ENCODE peak calls at places on chromosomes 6 and 20, in five cellular contexts. K is aorta, R is cardiac muscle cell, G is neuronal stem cell, J is mesendoderm. B is an unnamed sample.

GRCh38 chr6:17278289-17279061 is 2.7 kb upstream of the RBM24 start:
- DNase-seq in K (no peak), J (no peak), G (no peak), R (no peak), B (no peak)

GRCh38 chr6:151087861-151088598 is 151.7 kb upstream of the AKAP12 start:
- DNase-seq in J (no peak), K (no peak), R (peak), G (no peak), B (no peak)

GRCh38 chr6:45679631-45680030 is 301.9 kb upstream of the SUPT3H start:
- DNase-seq in R (no peak), J (no peak), G (no peak), K (no peak), B (no peak)

GRCh38 chr6:100160913-100161312 is 166.9 kb upstream of the MCHR2 start:
- DNase-seq in R (no peak), G (no peak), J (peak), K (no peak), B (no peak)

GRCh38 chr6:43103253-43103876 is 27.3 kb downstream of the PTK7 start:
- DNase-seq in R (no peak), K (no peak), G (no peak), J (peak), B (no peak)

GRCh38 chr6:9516207-9516606 is 898.7 kb downstream of the TFAP2A start:
- DNase-seq in G (peak), K (no peak), R (peak), J (peak), B (no peak)

GRCh38 chr20:3082306-3082951 is 2.1 kb downstream of the AVP start:
- DNase-seq in J (no peak), K (no peak), R (peak), G (no peak), B (no peak)

GRCh38 chr6:43698584-43699349 is 11.2 kb upstream of the MRPS18A start:
- DNase-seq in K (peak), R (peak), J (peak), G (no peak), B (no peak)

GRCh38 chr20:52192296-52193007 is 873 bp upstream of the ZFP64 start:
- DNase-seq in J (peak), R (peak), G (peak), K (peak), B (no peak)

GRCh38 chr6:155030148-155030720 is 35.1 kb downstream of the TIAM2 start:
- DNase-seq in J (no peak), K (no peak), R (no peak), G (no peak), B (no peak)

GRCh38 chr20:25213566-25214415 is 18.3 kb downstream of the ENTPD6 start:
- DNase-seq in R (no peak), G (no peak), J (no peak), K (no peak), B (no peak)

GRCh38 chr6:139983555-139984276 is 609.3 kb upstream of the CITED2 start:
- DNase-seq in J (no peak), R (no peak), G (no peak), K (no peak), B (no peak)

GRCh38 chr20:54070187-54070987 is at the start of gene BCAS1:
- DNase-seq in K (no peak), R (no peak), J (no peak), G (no peak), B (no peak)

GRCh38 chr20:1810572-1810925 is 84.7 kb upstream of the SIRPA start:
- DNase-seq in J (no peak), K (no peak), R (no peak), G (no peak), B (no peak)

GRCh38 chr6:35727206-35727934 is 9.5 kb upstream of the ARMC12 start:
- DNase-seq in J (peak), K (peak), G (no peak), R (peak), B (peak)

GRCh38 chr6:108312604-108313003 is 17.8 kb downstream of the AFG1L start:
- DNase-seq in R (no peak), G (no peak), K (no peak), J (no peak), B (no peak)

GRCh38 chr20:59455392-59456341 is 148.7 kb upstream of the PHACTR3 start:
- DNase-seq in K (peak), J (peak), R (peak), G (peak), B (no peak)

GRCh38 chr6:158769696-158770446 is 49.3 kb downstream of the EZR start:
- DNase-seq in R (no peak), J (peak), G (no peak), K (no peak), B (no peak)

GRCh38 chr6:47403801-47404200 is 73.8 kb upstream of the CD2AP start:
- DNase-seq in R (no peak), K (no peak), G (no peak), J (no peak), B (no peak)

GRCh38 chr6:14620522-14620921 is 502.9 kb downstream of the CD83 start:
- DNase-seq in G (peak), R (no peak), J (no peak), K (no peak), B (no peak)

GRCh38 chr6:42450314-42451145 is 1.2 kb downstream of the TRERF1 start:
- DNase-seq in K (peak), J (peak), R (peak), G (no peak), B (no peak)

GRCh38 chr6:139473239-139473701 is 98.8 kb upstream of the CITED2 start:
- DNase-seq in K (no peak), J (peak), G (no peak), R (no peak), B (peak)

GRCh38 chr20:20658123-20658522 is 54.3 kb downstream of the RALGAPA2 start:
- DNase-seq in K (no peak), R (no peak), J (no peak), G (no peak), B (no peak)

GRCh38 chr6:130965657-130966056 is 97.4 kb downstream of the EPB41L2 start:
- DNase-seq in G (no peak), J (no peak), K (no peak), R (no peak), B (no peak)

GRCh38 chr6:18415671-18416340 is 28.7 kb downstream of the RNF144B start:
- DNase-seq in G (no peak), R (no peak), K (no peak), J (no peak), B (no peak)

DNA sequence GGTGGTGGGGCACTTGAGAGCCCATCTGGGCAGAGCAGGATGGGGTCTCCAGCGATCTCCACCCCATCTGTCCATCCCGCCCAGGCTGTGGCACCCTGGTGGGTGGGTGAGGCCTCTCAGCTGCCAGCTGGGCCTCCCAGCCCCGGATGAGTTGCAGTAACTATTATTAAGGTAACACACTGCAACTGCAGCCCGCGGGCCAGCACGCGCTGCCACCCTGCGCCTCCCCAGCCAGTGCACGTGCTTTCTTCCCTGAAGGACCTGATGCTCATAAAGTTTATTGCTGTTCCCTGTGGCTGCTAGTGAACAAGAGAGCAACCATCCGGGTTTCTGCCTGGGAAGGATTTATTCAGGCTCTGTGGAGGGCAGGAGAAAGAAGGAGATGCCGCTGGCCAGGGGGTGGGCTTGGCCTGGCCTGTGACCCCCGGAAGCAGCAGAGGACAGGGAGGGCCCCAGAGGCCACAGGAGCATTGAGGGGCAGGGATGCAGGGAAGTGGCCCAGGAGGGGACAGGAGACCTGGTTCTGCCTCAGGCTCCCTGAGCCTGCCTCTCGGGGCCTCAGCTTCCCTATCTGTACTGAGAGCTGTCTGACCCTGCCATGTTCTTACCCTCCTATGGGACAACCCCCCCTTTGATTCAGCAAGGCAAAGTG is 1.7 kb downstream of the IP6K3 start:
- DNase-seq in J (no peak), K (no peak), G (no peak), R (no peak), B (no peak)
- H3K4me3 ChIP-seq in J (no peak), K (no peak), G (no peak), R (no peak), B (peak)

GRCh38 chr6:52724406-52725121 is 38.7 kb downstream of the GSTA2 start:
- DNase-seq in J (peak), R (peak), G (peak), K (peak), B (peak)
- H3K4me3 ChIP-seq in J (no peak), R (no peak), G (peak), K (no peak), B (no peak)

DNA sequence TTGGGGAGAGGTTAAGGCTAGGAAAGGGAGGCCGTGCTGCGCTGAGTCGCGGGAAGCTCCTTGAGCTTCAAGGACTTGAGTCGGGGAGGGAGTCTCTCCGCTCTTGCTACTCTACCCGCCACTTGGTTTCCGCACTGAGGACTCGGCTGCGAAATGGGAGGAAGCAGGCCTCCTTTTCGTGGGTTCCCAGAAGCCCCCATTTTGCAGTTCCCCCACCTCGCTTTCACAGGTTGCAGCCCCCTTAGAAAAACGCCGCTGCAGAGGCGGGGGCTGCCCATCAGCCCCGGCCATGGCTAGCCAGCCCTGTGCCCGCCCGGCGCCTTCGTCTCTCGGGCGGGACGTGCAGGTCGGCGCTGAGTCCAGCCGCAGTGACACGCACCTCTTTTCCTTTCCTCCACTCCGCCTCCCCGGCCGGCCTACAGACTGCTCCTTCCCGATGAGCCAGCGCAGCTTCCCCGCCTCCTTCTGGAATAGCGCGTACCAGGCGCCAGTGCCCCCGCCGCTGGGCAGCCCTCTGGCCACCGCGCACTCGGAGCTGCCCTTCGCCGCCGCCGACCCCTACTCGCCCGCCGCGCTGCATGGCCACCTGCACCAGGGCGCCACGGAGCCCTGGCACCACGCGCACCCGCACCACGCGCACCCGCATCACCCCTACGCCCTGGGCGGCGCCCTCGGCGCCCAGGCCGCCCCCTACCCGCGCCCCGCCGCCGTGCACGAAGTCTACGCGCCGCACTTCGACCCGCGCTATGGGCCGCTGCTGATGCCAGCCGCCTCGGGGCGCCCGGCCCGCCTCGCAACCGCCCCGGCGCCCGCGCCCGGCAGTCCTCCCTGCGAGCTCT is 5.0 kb downstream of the VGLL2 start:
- DNase-seq in R (peak), J (peak), G (no peak), K (peak), B (no peak)
- H3K4me3 ChIP-seq in R (peak), J (peak), G (peak), K (no peak), B (peak)

DNA sequence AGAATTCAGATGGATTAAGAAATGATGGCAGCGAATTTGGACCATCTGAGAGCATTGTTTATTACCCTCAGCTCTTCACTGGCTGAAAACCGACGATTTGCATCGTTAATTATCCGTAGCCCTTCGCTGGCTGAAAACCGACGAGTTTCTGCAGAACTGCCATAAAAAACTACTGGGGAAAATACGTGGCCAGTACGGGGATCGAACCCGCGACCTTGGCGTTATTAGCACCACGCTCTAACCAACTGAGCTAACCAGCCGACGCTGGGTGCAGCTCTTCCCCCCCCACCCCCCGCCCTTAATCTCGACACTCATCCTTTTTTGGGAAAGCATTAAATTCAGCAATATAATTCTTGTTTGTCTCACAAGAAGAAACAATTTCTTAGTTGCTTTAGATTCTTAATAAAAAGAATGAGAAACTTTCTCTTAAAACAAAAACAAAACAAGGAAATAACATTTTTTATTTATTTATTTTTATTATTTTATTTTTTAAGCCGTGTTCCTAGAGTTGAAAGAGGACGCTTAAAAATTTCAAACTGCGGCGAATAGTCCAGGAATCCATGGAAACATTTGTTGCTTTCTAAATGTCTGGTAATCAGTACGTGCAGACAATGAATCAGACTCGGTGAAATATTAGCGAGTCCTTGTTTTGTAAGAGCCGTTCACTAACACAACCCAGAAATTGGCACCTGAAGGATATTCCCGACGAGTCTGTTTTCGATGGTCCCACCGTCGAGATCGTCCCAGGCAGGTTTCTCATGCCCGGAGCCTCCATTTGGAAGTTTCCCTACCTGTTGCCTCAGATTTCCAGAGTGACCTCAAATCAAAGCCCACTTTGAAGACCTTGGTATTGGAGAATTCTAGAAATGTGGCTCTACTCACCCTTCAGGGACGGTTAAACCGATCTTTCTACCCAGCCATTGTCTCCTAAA is 27.8 kb downstream of the PRSS16 start:
- DNase-seq in J (peak), R (no peak), G (no peak), K (no peak), B (no peak)
- H3K4me3 ChIP-seq in J (peak), R (no peak), G (no peak), K (no peak), B (no peak)

GRCh38 chr20:57263127-57263609 is 3.3 kb downstream of the BMP7 start:
- DNase-seq in R (no peak), K (no peak), G (no peak), J (no peak), B (no peak)

GRCh38 chr20:57263767-57264150 is 2.7 kb downstream of the BMP7 start:
- DNase-seq in R (no peak), J (no peak), G (no peak), K (no peak), B (no peak)

GRCh38 chr20:57264908-57265648 is 1.4 kb downstream of the BMP7 start:
- DNase-seq in K (no peak), J (peak), G (no peak), R (peak), B (no peak)

GRCh38 chr20:57265649-57266250 is 691 bp downstream of the BMP7 start:
- DNase-seq in R (no peak), G (no peak), J (peak), K (no peak), B (no peak)

GRCh38 chr20:57264151-57264792 is 2.2 kb downstream of the BMP7 start:
- DNase-seq in J (peak), K (no peak), R (peak), G (no peak), B (no peak)
- H3K4me3 ChIP-seq in J (no peak), K (no peak), R (peak), G (peak), B (peak)

DNA sequence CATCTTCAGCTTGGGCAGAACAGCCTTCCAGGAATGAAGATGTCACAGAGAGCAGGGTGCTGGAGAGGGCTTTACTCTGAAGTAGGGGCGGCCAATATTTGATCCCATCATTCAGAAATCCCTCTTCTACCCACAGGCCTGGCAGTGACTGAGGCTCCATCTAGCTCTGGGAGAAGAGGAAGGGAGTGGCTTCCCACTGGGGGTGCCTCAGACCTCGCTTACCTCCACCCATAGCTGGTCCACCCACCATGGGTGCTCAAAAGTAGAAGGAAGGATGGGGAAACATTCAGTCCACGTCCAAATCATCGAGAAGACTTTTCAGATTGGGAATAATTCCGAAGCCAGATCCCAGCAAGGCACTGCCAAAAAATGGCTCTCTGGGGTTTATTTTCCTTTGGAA is 11.8 kb upstream of the THBD start:
- DNase-seq in R (no peak), J (no peak), K (peak), G (no peak), B (no peak)
- H3K4me3 ChIP-seq in R (no peak), J (no peak), K (no peak), G (no peak), B (no peak)

DNA sequence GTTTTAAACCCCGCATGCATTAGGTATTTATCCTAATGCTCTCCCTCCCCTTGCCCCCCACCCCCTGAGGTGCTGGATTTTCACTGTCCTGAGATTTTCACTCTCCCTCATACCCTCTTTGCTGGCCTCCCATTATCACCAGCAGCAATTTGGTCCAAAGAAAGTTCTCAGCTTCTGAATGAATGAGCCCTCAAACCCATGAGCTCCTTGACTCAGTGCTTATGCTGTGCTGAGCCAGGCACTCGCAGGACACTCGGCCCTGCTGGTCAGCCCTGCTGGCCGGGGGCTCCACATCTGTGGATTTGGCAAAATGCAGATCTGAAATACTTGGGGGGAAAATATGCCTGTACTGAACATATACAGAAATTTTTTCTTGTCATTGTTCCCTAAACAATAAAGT is 153.2 kb upstream of the QKI start:
- DNase-seq in J (peak), R (no peak), K (no peak), G (no peak), B (no peak)
- H3K4me3 ChIP-seq in J (no peak), R (no peak), K (no peak), G (no peak), B (no peak)

GRCh38 chr6:10531513-10531912 is 10.4 kb downstream of the GCNT2 start:
- DNase-seq in K (no peak), R (no peak), G (no peak), J (no peak), B (no peak)
- H3K4me3 ChIP-seq in K (peak), R (no peak), G (no peak), J (no peak), B (no peak)

GRCh38 chr6:98831057-98832031 is 3.0 kb upstream of the POU3F2 start:
- DNase-seq in R (peak), K (no peak), G (peak), J (no peak), B (peak)

GRCh38 chr6:98827295-98828159 is 6.8 kb upstream of the POU3F2 start:
- DNase-seq in G (peak), J (peak), K (no peak), R (peak), B (peak)

GRCh38 chr6:98828210-98828798 is 6.1 kb upstream of the POU3F2 start:
- DNase-seq in K (no peak), G (peak), J (no peak), R (no peak), B (no peak)

GRCh38 chr6:98825602-98826230 is 8.7 kb upstream of the POU3F2 start:
- DNase-seq in R (no peak), K (no peak), G (peak), J (no peak), B (no peak)

DNA sequence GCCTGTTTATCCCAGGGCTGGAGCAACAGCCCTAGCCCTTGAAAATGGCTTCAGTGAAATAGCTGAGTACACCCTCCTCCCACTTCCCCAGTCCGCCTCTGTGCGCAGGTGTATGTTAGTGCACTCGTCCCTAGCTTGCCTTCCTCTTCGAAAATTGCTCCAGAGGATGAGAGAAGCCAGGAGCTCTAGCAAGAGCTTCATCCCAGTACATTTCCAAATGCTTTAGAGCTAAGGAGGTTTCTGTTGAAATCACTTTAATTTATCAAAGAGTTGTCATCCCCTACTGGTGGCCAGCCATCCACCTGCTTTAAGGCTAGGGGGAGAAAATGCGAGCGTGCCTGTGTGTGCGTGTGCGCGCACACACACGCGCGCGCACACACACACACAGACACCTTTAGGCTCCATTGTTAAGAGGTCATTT is 5.4 kb upstream of the POU3F2 start:
- DNase-seq in R (no peak), J (peak), G (peak), K (no peak), B (no peak)
- H3K4me3 ChIP-seq in R (no peak), J (no peak), G (peak), K (no peak), B (peak)